ENCODE peak calls at places on chromosomes 16 and 17, in nine cellular contexts. H, A, G, K, T, E, B, U and S are unnamed samples.

GRCh38 chr16:49458656-49459445 is 85.2 kb downstream of the C16orf78 start:
- DNase-seq in A (no peak), H (no peak), T (peak; percentile 62), K (no peak), U (no peak), G (no peak), B (no peak), E (no peak), S (no peak)

GRCh38 chr17:64777413-64778101 is 115.5 kb upstream of the SMURF2 start:
- DNase-seq in A (peak; percentile 17), K (peak; percentile 36), U (no peak), H (peak; percentile 46), E (no peak), T (peak; percentile 81), B (no peak), G (no peak), S (no peak)

GRCh38 chr17:5254903-5255521 is 20.4 kb upstream of the SCIMP start:
- DNase-seq in K (peak; percentile 27), G (no peak), U (no peak), H (no peak), T (no peak), B (no peak), E (no peak), A (peak; percentile 9), S (no peak)

GRCh38 chr16:69334696-69335095 is 4.3 kb upstream of the PDF start:
- DNase-seq in K (no peak), G (no peak), T (no peak), U (no peak), B (no peak), A (no peak), E (no peak), H (no peak), S (no peak)

GRCh38 chr16:19654147-19654546 is 63.9 kb downstream of the KNOP1 start:
- DNase-seq in U (no peak), B (no peak), H (no peak), K (no peak), A (no peak), T (no peak), E (no peak), G (no peak), S (no peak)

GRCh38 chr16:57513371-57514102 is 22.8 kb downstream of the CCDC102A start:
- DNase-seq in T (no peak), K (no peak), E (no peak), A (no peak), G (no peak), H (no peak), B (no peak), U (no peak), S (no peak)

GRCh38 chr16:85891033-85891775 is 7.8 kb upstream of the IRF8 start:
- DNase-seq in B (no peak), T (no peak), K (no peak), E (no peak), H (peak; percentile 45), U (no peak), A (no peak), G (no peak), S (no peak)

GRCh38 chr17:19707728-19708221 is 8.6 kb downstream of the SLC47A2 start:
- DNase-seq in G (no peak), U (no peak), A (no peak), B (no peak), E (no peak), K (no peak), H (no peak), T (peak; percentile 83), S (no peak)

GRCh38 chr17:9959377-9959981 is 54.4 kb upstream of the RCVRN start:
- DNase-seq in B (no peak), H (no peak), T (no peak), A (peak; percentile 5), G (peak; percentile 3), K (no peak), U (no peak), E (no peak), S (no peak)

GRCh38 chr16:21608647-21609328 is 9.4 kb downstream of the METTL9 start:
- DNase-seq in B (peak; percentile 17), H (no peak), E (no peak), G (no peak), U (no peak), K (no peak), A (no peak), T (no peak), S (peak; percentile 14)

GRCh38 chr16:87939562-87940423 is 3.5 kb upstream of the CA5A start:
- DNase-seq in A (no peak), K (no peak), U (no peak), G (no peak), T (no peak), H (no peak), B (no peak), E (no peak), S (no peak)

GRCh38 chr16:24539850-24540484 is 601 bp downstream of the RBBP6 start:
- DNase-seq in K (no peak), B (peak; percentile 57), H (no peak), G (peak; percentile 42), T (peak; percentile 93), E (no peak), A (peak; percentile 42), U (peak; percentile 44), S (no peak)

GRCh38 chr16:67672739-67673662 is 6.4 kb downstream of the C16orf86 start:
- DNase-seq in H (no peak), G (peak; percentile 59), T (peak; percentile 92), B (no peak), E (peak; percentile 12), A (peak; percentile 36), U (no peak), K (peak; percentile 69), S (peak; percentile 56)

GRCh38 chr17:68289473-68289872 is 1.5 kb downstream of the SLC16A6 start:
- DNase-seq in H (no peak), G (no peak), K (no peak), U (no peak), E (no peak), B (no peak), A (no peak), T (peak; percentile 63), S (no peak)

GRCh38 chr17:17216236-17216635 is 10.1 kb upstream of the PLD6 start:
- DNase-seq in K (no peak), E (no peak), B (no peak), A (no peak), U (no peak), T (no peak), H (no peak), G (no peak), S (no peak)

GRCh38 chr16:31352344-31353115 is 2.4 kb upstream of the ITGAX start:
- DNase-seq in T (no peak), K (peak; percentile 41), H (no peak), G (no peak), E (no peak), U (no peak), B (no peak), A (peak; percentile 51), S (no peak)

GRCh38 chr16:363110-364090 is 6.9 kb downstream of the MRPL28 start:
- DNase-seq in H (no peak), A (no peak), K (no peak), B (no peak), E (no peak), T (no peak), U (no peak), G (no peak), S (no peak)